ENCODE peak calls at places on chromosomes 7 and 10, in seven cellular contexts. L, E, D, Z, A, I and X are unnamed samples.

GRCh38 chr7:74008687-74009086 is 19.3 kb upstream of the ELN start:
- DNase-seq in D (no peak), A (no peak), L (no peak), E (no peak), Z (no peak), I (no peak), X (no peak)

GRCh38 chr7:110548372-110548771 is 542.6 kb upstream of the LRRN3 start:
- DNase-seq in Z (no peak), I (no peak), A (no peak), L (no peak), D (no peak), E (no peak), X (no peak)

GRCh38 chr10:130807721-130808120 is 503.8 kb downstream of the TCERG1L start:
- DNase-seq in E (no peak), A (no peak), I (no peak), D (no peak), Z (no peak), L (no peak), X (peak)

GRCh38 chr7:26856481-26856880 is 7.9 kb downstream of the SKAP2 start:
- DNase-seq in E (no peak), D (no peak), I (no peak), Z (peak), L (no peak), A (no peak), X (no peak)

GRCh38 chr10:13485623-13486022 is 43.2 kb downstream of the BEND7 start:
- DNase-seq in L (no peak), Z (no peak), I (no peak), D (no peak), E (no peak), A (no peak), X (no peak)

GRCh38 chr7:80659120-80660055 is 20.9 kb downstream of the CD36 start:
- DNase-seq in L (no peak), E (no peak), Z (peak), A (no peak), I (no peak), D (no peak), X (no peak)

GRCh38 chr7:24283900-24284698 is at the start of gene NPY:
- DNase-seq in E (no peak), L (peak), Z (peak), A (no peak), I (peak), D (peak), X (no peak)

GRCh38 chr7:82705831-82706230 is 262.3 kb upstream of the CACNA2D1 start:
- DNase-seq in I (no peak), L (no peak), A (no peak), Z (no peak), E (no peak), D (no peak), X (no peak)

GRCh38 chr7:158035343-158035742 is 552.3 kb downstream of the PTPRN2 start:
- DNase-seq in E (no peak), Z (no peak), A (no peak), D (no peak), L (no peak), I (no peak), X (no peak)

GRCh38 chr10:103576862-103577261 is 83.4 kb downstream of the NEURL1 start:
- DNase-seq in E (no peak), A (no peak), I (no peak), D (no peak), Z (no peak), L (no peak), X (no peak)

GRCh38 chr7:22718200-22718711 is 8.7 kb upstream of the IL6 start:
- DNase-seq in I (no peak), Z (peak), L (no peak), D (no peak), A (peak), E (no peak), X (no peak)

GRCh38 chr7:27603813-27604212 is 58.9 kb downstream of the HIBADH start:
- DNase-seq in L (no peak), I (no peak), E (no peak), Z (peak), D (no peak), A (no peak), X (no peak)

GRCh38 chr10:1378473-1378872 is 322.3 kb downstream of the WDR37 start:
- DNase-seq in L (no peak), E (no peak), I (peak), D (no peak), Z (no peak), A (no peak), X (no peak)

GRCh38 chr10:100697070-100697469 is 48.3 kb upstream of the PAX2 start:
- DNase-seq in Z (no peak), A (peak), L (no peak), E (no peak), D (no peak), I (peak), X (no peak)

GRCh38 chr10:53315709-53316108 is 543.1 kb upstream of the MBL2 start:
- DNase-seq in Z (no peak), E (no peak), I (no peak), D (no peak), A (no peak), L (no peak), X (no peak)

GRCh38 chr10:16491933-16492332 is 29.7 kb downstream of the C1QL3 start:
- DNase-seq in I (no peak), Z (peak), L (no peak), E (no peak), A (no peak), D (no peak), X (no peak)

GRCh38 chr7:127514499-127514898 is 70.9 kb downstream of the GCC1 start:
- DNase-seq in Z (peak), L (no peak), A (peak), I (no peak), D (no peak), E (no peak), X (no peak)

GRCh38 chr7:139739863-139740597 is 37.8 kb downstream of the HIPK2 start:
- DNase-seq in A (no peak), D (no peak), L (no peak), I (no peak), E (no peak), Z (no peak), X (no peak)

GRCh38 chr10:62554632-62555199 is 180.5 kb downstream of the ZNF365 start:
- DNase-seq in I (no peak), E (no peak), D (no peak), A (peak), Z (peak), L (no peak), X (no peak)

GRCh38 chr7:15389073-15389472 is 172.7 kb downstream of the AGMO start:
- DNase-seq in A (no peak), Z (no peak), L (no peak), E (no peak), D (no peak), I (no peak), X (no peak)

GRCh38 chr7:34949356-34949755 is 87.9 kb downstream of the DPY19L1 start:
- DNase-seq in Z (no peak), L (no peak), D (no peak), I (no peak), E (no peak), A (no peak), X (no peak)

GRCh38 chr7:91567111-91568012 is 303.1 kb downstream of the FZD1 start:
- DNase-seq in L (no peak), Z (no peak), I (no peak), D (no peak), E (no peak), A (no peak), X (no peak)

GRCh38 chr10:59779656-59780521 is 26.6 kb upstream of the MRLN start:
- DNase-seq in L (no peak), D (no peak), A (no peak), Z (no peak), E (no peak), I (no peak), X (no peak)

GRCh38 chr10:51031995-51032394 is 42.3 kb upstream of the PRKG1 start:
- DNase-seq in L (no peak), I (no peak), D (no peak), A (no peak), E (no peak), Z (peak), X (no peak)

DNA sequence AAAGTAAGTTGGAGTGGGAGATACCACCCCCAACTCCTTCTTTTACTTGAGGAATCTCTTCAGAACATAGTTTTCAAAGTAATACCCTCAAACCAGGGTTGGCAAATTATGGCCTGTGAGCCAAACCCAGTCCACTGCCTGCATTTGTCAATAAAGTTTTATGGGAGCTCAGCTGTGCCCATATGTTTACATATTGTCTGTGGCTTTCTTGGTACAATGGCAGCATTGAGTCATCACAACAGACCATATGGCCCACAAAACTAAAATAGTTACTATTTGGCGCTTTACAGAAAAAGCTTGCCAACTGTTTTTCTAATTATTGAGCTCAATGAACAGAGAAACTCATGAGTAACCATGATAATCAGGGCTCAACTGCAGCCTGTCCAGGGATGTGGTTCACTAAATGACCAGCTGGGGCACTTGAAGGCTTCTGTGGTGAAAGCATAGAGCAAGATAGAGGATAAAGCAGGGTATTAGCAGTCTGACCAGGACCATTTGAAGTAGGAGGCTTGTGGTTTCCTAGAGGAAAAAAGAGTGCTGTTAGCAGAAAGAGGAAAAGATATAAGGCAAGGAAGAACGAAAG is 196.0 kb upstream of the GRB10 start:
- DNase-seq in Z (peak), E (no peak), D (no peak), I (no peak), L (no peak), A (no peak), X (no peak)
- TF ChIP-seq CTCF in Z (peak), E (no peak), D (no peak), I (no peak), L (no peak), A (peak), X (no peak)

DNA sequence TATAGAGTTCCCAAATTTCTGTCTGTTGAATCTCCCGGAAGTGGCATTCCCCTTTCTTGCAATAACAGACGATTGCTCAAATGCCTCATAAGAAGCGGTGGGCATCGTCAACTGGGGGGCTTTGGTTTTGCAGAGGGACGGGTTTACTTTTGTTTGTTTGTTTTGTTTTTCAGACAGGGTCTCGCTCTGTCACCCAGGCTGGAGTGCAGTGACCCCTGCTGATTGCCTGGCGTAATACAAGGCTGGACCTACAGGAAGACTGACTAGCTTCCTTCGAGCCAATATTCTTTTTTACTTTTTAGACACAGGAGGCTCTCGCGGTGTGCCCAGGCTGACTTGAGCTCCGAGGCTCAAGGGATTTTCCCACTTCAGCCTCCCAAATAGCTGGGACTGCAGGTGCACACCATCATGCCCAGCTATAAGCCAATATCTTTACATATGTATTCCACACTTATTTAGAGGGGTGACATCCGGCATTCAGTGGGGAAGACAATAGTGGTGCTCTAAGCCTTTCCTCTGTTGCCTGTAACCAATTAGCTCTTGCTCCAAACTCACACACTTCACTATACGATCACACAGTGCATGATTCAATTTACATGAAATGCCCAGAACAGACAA is 58.1 kb downstream of the FHIP2A start:
- DNase-seq in Z (peak), I (no peak), E (no peak), D (no peak), L (peak), A (peak), X (no peak)
- TF ChIP-seq CTCF in Z (peak), I (peak), E (no peak), D (no peak), L (peak), A (no peak), X (peak)

GRCh38 chr10:23512355-23513058 is 73.6 kb downstream of the OTUD1 start:
- DNase-seq in I (no peak), D (no peak), Z (no peak), A (peak), E (no peak), L (no peak), X (no peak)

GRCh38 chr10:23517155-23517554 is 78.3 kb downstream of the OTUD1 start:
- DNase-seq in I (no peak), L (no peak), E (no peak), Z (no peak), D (no peak), A (no peak), X (no peak)

GRCh38 chr10:23521735-23522134 is 82.9 kb downstream of the OTUD1 start:
- DNase-seq in I (no peak), L (no peak), E (no peak), A (no peak), Z (no peak), D (no peak), X (no peak)

GRCh38 chr10:23514321-23514720 is 75.4 kb downstream of the OTUD1 start:
- DNase-seq in D (no peak), Z (no peak), E (no peak), A (no peak), L (no peak), I (no peak), X (no peak)

GRCh38 chr10:23516530-23516929 is 77.7 kb downstream of the OTUD1 start:
- DNase-seq in I (no peak), L (no peak), Z (peak), D (no peak), E (no peak), A (peak), X (no peak)
- TF ChIP-seq CTCF in I (peak), L (peak), Z (peak), D (no peak), E (no peak), A (peak), X (peak)

GRCh38 chr7:103521917-103522316 is 75.9 kb upstream of the SLC26A5 start:
- DNase-seq in I (no peak), A (no peak), Z (peak), E (no peak), L (no peak), D (no peak), X (no peak)

GRCh38 chr7:103528152-103528551 is 82.1 kb upstream of the SLC26A5 start:
- DNase-seq in I (no peak), Z (no peak), A (no peak), L (no peak), E (no peak), D (no peak), X (no peak)

DNA sequence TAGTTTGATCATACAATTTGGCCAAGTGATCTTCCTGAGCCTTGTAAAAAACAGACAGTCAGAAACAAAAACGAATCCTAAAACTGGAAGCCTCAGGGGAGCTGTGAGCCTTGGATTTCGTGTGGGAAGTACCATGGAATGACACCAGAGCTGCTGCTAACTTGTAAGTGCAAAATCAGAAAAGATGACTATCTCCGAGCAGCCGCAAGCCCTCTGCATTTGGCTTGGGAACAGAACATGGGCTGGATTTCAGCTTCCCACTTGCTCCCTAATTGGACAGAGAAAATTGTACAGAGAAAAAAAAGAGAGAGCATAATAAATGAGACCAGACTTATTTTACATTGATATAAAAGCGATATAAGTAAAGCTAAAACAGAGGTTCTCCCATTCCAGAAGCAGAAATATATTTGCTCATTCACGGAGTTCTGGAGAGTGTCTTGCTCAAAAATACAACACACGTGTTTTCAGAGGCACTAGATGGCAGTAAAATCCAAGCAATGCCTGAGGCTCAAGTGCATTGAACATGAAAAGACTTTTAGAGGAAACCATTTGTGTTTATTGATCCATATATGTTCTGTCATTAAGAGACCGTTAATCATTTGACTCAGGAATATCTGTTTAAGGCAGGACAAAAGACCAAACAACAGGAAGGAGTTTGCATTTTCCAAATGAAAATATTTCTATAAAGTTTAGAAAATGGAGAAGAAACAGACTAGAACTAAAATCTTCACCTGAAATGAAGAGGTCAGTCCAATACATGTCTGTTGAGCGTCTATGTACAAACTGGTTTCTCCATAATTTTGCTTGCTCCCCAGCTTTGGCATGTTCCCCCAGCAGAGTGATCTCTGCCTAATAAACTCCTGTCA is 78.3 kb upstream of the SLC26A5 start:
- DNase-seq in Z (peak), E (no peak), A (no peak), L (no peak), D (no peak), I (no peak), X (no peak)
- TF ChIP-seq CTCF in Z (peak), E (no peak), A (peak), L (peak), D (no peak), I (no peak), X (peak)

GRCh38 chr10:36885746-36886145 is 239.7 kb upstream of the ANKRD30A start:
- DNase-seq in L (no peak), E (no peak), A (no peak), D (no peak), Z (no peak), I (no peak), X (no peak)

GRCh38 chr10:36880898-36881297 is 244.5 kb upstream of the ANKRD30A start:
- DNase-seq in Z (peak), I (no peak), A (no peak), E (no peak), D (no peak), L (no peak), X (no peak)

GRCh38 chr10:36882781-36883180 is 242.6 kb upstream of the ANKRD30A start:
- DNase-seq in Z (no peak), D (no peak), L (no peak), I (no peak), E (no peak), A (no peak), X (no peak)

GRCh38 chr10:36888925-36889573 is 236.3 kb upstream of the ANKRD30A start:
- DNase-seq in Z (peak), I (no peak), D (no peak), L (peak), E (no peak), A (peak), X (no peak)

DNA sequence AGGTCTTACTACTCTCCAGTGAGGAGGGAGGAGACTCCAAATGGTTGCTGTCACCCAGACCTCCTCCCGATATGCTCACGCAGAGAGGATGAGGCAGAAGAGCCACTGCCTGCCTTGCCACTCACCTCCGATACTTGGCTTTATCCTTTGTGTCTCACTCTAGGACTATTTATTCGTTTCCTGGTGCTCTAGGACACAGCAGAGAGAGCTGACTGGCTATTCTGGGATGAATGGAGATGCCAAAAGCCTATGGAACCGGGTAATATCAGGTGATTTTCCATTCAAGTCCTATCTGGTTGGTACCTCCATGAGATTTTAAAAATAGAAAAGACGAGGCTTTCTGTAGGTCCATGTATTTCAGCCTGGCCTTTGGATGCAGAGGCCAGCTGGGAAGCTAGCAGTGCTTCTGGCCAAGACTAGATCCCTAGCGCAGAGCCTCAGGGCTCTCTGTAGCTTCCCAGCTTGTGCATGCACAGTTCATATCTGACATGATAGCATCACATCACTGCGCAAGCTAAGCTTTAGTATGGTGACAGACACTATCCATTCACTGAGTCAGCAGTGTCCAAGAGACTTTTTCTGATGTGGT is 239.0 kb upstream of the ANKRD30A start:
- DNase-seq in A (no peak), L (no peak), Z (no peak), D (no peak), I (no peak), E (no peak), X (no peak)
- TF ChIP-seq CTCF in A (no peak), L (no peak), Z (no peak), D (no peak), I (no peak), E (no peak), X (no peak)

DNA sequence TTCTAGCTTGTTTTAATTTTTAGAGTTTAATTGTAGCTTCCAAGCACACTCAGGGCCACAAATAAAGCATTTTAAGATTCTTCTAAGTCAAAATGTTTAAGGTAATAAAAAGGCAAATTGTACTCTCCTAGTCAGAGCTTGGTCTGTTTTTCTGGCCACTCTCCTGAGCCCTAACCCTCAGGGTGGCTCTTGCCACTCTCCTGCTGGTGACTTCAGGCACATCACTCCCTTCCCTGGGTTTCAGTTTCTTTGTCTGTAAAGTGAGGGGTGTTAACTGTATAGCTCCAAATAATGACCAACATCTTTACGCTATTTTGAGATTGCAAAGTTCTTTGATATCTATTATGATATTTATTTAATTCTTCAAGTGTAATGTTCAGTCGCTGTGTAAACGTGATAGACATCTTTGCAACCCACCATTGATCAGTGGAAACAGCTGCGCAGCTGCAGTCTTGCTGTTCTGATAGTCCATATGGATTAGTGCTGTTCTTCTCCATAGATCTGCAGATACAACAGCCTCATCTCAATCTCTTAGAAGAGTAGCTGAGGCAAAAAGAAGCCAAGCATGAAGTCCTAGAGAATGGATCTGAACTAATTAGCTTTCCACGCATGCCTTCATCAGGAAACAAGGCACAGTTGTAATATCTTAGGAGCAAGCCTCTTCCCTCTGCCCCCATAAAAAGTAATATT is 189.9 kb downstream of the PLPP4 start:
- DNase-seq in D (no peak), E (no peak), A (no peak), Z (no peak), I (no peak), L (no peak), X (no peak)
- TF ChIP-seq CTCF in D (no peak), E (no peak), A (no peak), Z (peak), I (no peak), L (peak), X (peak)